ENCODE peak calls at places on chromosomes 4 and X, in seven cellular contexts. I, W, X, M, T, L and H are unnamed samples.

GRCh38 chrX:550514-550913 is 80.1 kb upstream of the SHOX start:
- DNase-seq in I (no peak), W (no peak), X (no peak), M (no peak), T (no peak), L (no peak), H (no peak)

GRCh38 chr4:43607827-43608461 is 715.4 kb downstream of the GRXCR1 start:
- DNase-seq in I (no peak), W (no peak), X (no peak), M (no peak), T (no peak), L (no peak), H (no peak)

GRCh38 chr4:140349816-140350215 is 23.6 kb upstream of the SCOC start:
- DNase-seq in I (no peak), W (no peak), X (no peak), M (no peak), T (no peak), L (no peak), H (no peak)

GRCh38 chrX:102765794-102766193 is 45.3 kb downstream of the GPRASP3 start:
- DNase-seq in I (peak), W (no peak), X (no peak), M (no peak), T (peak), L (peak), H (no peak)

GRCh38 chr4:157978680-157979361 is 194.0 kb downstream of the GASK1B start:
- DNase-seq in I (peak), W (peak), X (no peak), M (peak), T (peak), L (peak), H (no peak)

GRCh38 chr4:26173619-26174018 is 147.2 kb upstream of the RBPJ start:
- DNase-seq in I (peak), W (peak), X (no peak), M (no peak), T (peak), L (no peak), H (no peak)

GRCh38 chrX:69320116-69320515 is 154.9 kb upstream of the PJA1 start:
- DNase-seq in I (no peak), W (no peak), X (no peak), M (no peak), T (no peak), L (no peak), H (no peak)

GRCh38 chrX:51332188-51332942 is at the start of gene NUDT10:
- DNase-seq in I (peak), W (peak), X (no peak), M (peak), T (peak), L (peak), H (no peak)

GRCh38 chr4:97774347-97774989 is 368.8 kb downstream of the STPG2 start:
- DNase-seq in I (no peak), W (no peak), X (no peak), M (no peak), T (no peak), L (no peak), H (no peak)

GRCh38 chr4:3369781-3370660 is 71.7 kb upstream of the HGFAC start:
- DNase-seq in I (peak), W (peak), X (no peak), M (peak), T (peak), L (peak), H (peak)

GRCh38 chr4:174882317-174882992 is 35.7 kb upstream of the ADAM29 start:
- DNase-seq in I (no peak), W (no peak), X (no peak), M (no peak), T (no peak), L (peak), H (no peak)

GRCh38 chr4:138090145-138090917 is 151.8 kb downstream of the SLC7A11 start:
- DNase-seq in I (peak), W (peak), X (peak), M (peak), T (peak), L (peak), H (peak)

GRCh38 chrX:119516157-119516702 is 48.0 kb downstream of the SLC25A5 start:
- DNase-seq in I (peak), W (peak), X (peak), M (no peak), T (peak), L (peak), H (no peak)

GRCh38 chr4:80393246-80393969 is 57.9 kb downstream of the CFAP299 start:
- DNase-seq in I (no peak), W (no peak), X (no peak), M (no peak), T (peak), L (peak), H (no peak)

GRCh38 chrX:39613997-39614679 is 483.6 kb downstream of the BCOR start:
- DNase-seq in I (peak), W (no peak), X (peak), M (no peak), T (no peak), L (no peak), H (no peak)

GRCh38 chrX:10509397-10509796 is 111.0 kb downstream of the MID1 start:
- DNase-seq in I (no peak), W (no peak), X (no peak), M (no peak), T (no peak), L (no peak), H (no peak)

GRCh38 chr4:3472411-3473141 is 9.5 kb downstream of the DOK7 start:
- DNase-seq in I (no peak), W (no peak), X (no peak), M (no peak), T (no peak), L (no peak), H (no peak)

GRCh38 chrX:28639502-28639901 is 52.3 kb downstream of the IL1RAPL1 start:
- DNase-seq in I (no peak), W (no peak), X (no peak), M (no peak), T (peak), L (no peak), H (no peak)

GRCh38 chr4:180028682-180029081 is 2214.5 kb upstream of the TENM3 start:
- DNase-seq in I (peak), W (peak), X (no peak), M (peak), T (no peak), L (peak), H (peak)

GRCh38 chrX:19655032-19655431 is 139.7 kb upstream of the MAP3K15 start:
- DNase-seq in I (no peak), W (no peak), X (no peak), M (no peak), T (no peak), L (no peak), H (no peak)

GRCh38 chrX:134244043-134244442 is 7.1 kb downstream of the CCDC160 start:
- DNase-seq in I (no peak), W (no peak), X (no peak), M (no peak), T (no peak), L (peak), H (peak)

GRCh38 chr4:4639370-4639769 is 97.5 kb upstream of the STX18 start:
- DNase-seq in I (no peak), W (no peak), X (no peak), M (no peak), T (no peak), L (no peak), H (no peak)

GRCh38 chr4:151725087-151725486 is 35.7 kb downstream of the GATB start:
- DNase-seq in I (no peak), W (no peak), X (no peak), M (no peak), T (no peak), L (no peak), H (no peak)

GRCh38 chrX:68090266-68090665 is 343.0 kb downstream of the OPHN1 start:
- DNase-seq in I (no peak), W (no peak), X (no peak), M (no peak), T (peak), L (no peak), H (no peak)

DNA sequence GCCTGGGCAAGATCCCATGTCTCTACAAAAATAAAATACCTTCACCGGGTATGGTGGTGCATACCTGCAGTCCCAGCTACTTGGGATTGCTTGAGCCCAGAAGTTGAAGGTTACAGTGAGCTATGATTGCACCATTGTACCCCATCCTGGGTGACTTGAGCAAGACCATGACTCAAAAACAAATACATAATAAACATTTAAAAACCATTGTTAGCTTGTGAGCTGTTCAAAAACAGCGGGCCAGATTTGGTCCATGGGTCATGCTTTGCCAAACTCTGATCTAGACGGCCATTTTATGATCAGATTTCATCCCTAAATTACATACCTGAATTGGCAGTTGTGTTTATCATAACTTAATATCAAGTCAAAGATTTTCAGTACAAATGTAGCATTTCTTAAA is 76.0 kb upstream of the GPM6B start:
- DNase-seq in I (no peak), W (no peak), X (no peak), M (no peak), T (no peak), L (peak), H (no peak)
- TF ChIP-seq CTCF in I (no peak), W (no peak), X (no peak), M (no peak), T (no peak), L (no peak), H (no peak)

GRCh38 chr4:54224960-54225670 is 4.0 kb upstream of the PDGFRA start:
- DNase-seq in I (no peak), W (peak), X (no peak), M (no peak), T (peak), L (no peak), H (no peak)
- H3K4me3 ChIP-seq in I (no peak), W (peak), X (no peak), M (peak), T (peak), L (no peak), H (no peak)

GRCh38 chr4:189088783-189089182 is 851.9 kb upstream of the FRG1 start:
- DNase-seq in I (no peak), W (no peak), X (no peak), M (no peak), T (no peak), L (no peak), H (no peak)

GRCh38 chr4:189087981-189088380 is 852.7 kb upstream of the FRG1 start:
- DNase-seq in I (no peak), W (no peak), X (no peak), M (no peak), T (no peak), L (no peak), H (no peak)

GRCh38 chr4:189084671-189085070 is 856.0 kb upstream of the FRG1 start:
- DNase-seq in I (no peak), W (no peak), X (no peak), M (no peak), T (no peak), L (no peak), H (no peak)

GRCh38 chr4:189092596-189092995 is 848.1 kb upstream of the FRG1 start:
- DNase-seq in I (no peak), W (no peak), X (no peak), M (no peak), T (no peak), L (no peak), H (no peak)

GRCh38 chr4:189090174-189090814 is 850.4 kb upstream of the FRG1 start:
- DNase-seq in I (peak), W (peak), X (no peak), M (no peak), T (no peak), L (peak), H (no peak)
- TF ChIP-seq CTCF in I (peak), W (no peak), X (no peak), M (peak), T (no peak), L (peak), H (peak)

GRCh38 chrX:107773906-107774435 is 1.6 kb downstream of the TSC22D3 start:
- DNase-seq in I (no peak), W (no peak), X (no peak), M (no peak), T (no peak), L (peak), H (no peak)

GRCh38 chrX:107776649-107777535 is 641 bp upstream of the NCBP2L start:
- DNase-seq in I (peak), W (peak), X (peak), M (peak), T (peak), L (peak), H (peak)

GRCh38 chrX:107775000-107775733 is 420 bp downstream of the TSC22D3 start:
- DNase-seq in I (peak), W (no peak), X (no peak), M (no peak), T (peak), L (no peak), H (no peak)

GRCh38 chrX:107777536-107777832 is at the start of gene NCBP2L:
- DNase-seq in I (no peak), W (no peak), X (no peak), M (no peak), T (no peak), L (no peak), H (no peak)

DNA sequence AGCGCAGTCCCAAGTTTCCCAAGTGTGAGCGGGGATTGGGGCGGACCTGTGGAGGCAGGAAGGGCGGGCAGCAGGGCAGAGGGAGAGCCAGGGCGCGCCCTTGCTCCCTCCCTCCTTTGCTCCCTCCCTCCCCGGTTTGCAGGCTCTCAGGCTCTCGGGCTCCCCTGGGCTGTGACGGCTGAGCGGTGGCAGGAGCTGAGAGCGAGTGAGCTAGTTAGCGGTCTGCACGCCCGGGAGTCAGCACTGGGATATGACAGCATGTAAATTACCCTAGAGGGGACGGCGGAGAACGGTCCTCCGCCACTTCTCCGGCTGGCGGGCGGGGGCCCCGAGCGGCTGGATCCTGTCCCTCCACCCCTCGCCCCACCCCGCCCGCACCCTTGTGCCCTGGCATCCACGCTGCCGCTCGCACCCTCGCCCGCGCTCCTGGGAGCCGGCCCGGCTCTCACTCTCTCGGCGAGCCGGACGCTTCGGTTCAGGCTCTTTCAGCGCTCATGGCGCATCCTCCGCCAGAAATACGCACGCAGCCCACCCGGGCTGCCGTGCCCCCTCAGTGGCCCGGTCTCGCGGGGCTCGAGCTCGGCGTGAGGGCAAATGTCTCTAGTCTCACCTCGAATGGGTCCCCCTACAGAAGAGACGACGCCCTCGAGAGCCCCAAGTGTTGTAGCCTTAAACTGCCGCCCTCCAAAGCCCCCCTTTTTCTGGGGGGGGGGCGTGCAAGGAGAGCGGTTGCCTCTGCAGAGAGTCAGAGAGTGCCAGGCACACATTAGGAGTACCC is at the start of gene TSC22D3:
- DNase-seq in I (peak), W (peak), X (no peak), M (peak), T (peak), L (peak), H (peak)
- H3K4me3 ChIP-seq in I (peak), W (peak), X (peak), M (peak), T (peak), L (peak), H (peak)

DNA sequence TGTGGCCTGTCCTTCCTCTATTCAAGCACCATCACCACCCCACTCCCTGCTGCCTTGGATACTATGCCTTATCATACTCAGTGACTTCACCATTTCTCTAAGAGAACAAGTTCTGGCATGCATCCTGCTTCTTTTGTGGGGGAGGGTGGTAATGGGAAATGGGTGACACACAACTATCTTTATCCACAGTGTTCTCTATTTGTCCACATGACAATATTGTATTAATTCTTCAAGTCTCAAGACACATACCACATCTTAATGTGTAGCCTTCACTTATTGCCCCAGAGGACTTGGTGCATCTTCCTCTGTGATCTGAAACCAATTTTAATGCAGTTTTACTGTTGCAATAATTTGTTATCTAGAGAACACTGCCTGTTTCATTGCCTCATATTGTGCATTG is 29.3 kb upstream of the UGT2B7 start:
- DNase-seq in I (no peak), W (no peak), X (no peak), M (no peak), T (peak), L (peak), H (no peak)
- TF ChIP-seq CTCF in I (no peak), W (no peak), X (no peak), M (no peak), T (no peak), L (no peak), H (no peak)

GRCh38 chr4:169407217-169407845 is 136.6 kb upstream of the SH3RF1 start:
- DNase-seq in I (no peak), W (peak), X (no peak), M (no peak), T (peak), L (no peak), H (no peak)

GRCh38 chr4:169399976-169400767 is 129.4 kb upstream of the SH3RF1 start:
- DNase-seq in I (no peak), W (no peak), X (peak), M (no peak), T (no peak), L (peak), H (no peak)

GRCh38 chr4:169400832-169401231 is 130.1 kb upstream of the SH3RF1 start:
- DNase-seq in I (no peak), W (no peak), X (no peak), M (no peak), T (no peak), L (no peak), H (no peak)

GRCh38 chr4:169404959-169405358 is 134.2 kb upstream of the SH3RF1 start:
- DNase-seq in I (no peak), W (no peak), X (no peak), M (no peak), T (peak), L (peak), H (peak)
- H3K4me3 ChIP-seq in I (no peak), W (no peak), X (no peak), M (no peak), T (no peak), L (no peak), H (no peak)

DNA sequence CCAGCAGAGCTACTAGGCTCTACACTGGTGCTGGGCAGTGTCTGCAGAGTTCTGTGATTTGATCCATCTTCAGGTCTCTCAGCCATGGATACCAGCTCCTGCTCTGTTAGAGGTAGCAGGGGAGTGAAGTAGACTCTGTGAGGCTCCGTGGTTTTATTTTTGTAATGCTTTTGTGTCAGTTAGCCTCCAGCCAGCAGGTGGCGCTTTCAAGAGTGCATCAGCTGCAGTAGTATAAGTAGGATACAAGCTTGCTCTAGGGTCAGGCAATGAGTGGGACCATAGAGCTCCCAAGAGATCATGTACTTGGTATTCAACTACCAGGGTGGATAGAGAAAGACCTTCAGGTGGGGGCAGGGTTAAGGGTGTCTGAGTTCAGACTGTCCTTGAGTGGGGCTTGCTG is 362.5 kb upstream of the TRAM1L1 start:
- DNase-seq in I (no peak), W (no peak), X (no peak), M (no peak), T (no peak), L (peak), H (no peak)
- TF ChIP-seq CTCF in I (no peak), W (no peak), X (peak), M (no peak), T (no peak), L (peak), H (peak)

GRCh38 chr4:38125816-38126215 is 165.6 kb downstream of the PTTG2 start:
- DNase-seq in I (no peak), W (no peak), X (no peak), M (no peak), T (no peak), L (peak), H (no peak)
- H3K4me3 ChIP-seq in I (no peak), W (no peak), X (no peak), M (no peak), T (no peak), L (no peak), H (no peak)

DNA sequence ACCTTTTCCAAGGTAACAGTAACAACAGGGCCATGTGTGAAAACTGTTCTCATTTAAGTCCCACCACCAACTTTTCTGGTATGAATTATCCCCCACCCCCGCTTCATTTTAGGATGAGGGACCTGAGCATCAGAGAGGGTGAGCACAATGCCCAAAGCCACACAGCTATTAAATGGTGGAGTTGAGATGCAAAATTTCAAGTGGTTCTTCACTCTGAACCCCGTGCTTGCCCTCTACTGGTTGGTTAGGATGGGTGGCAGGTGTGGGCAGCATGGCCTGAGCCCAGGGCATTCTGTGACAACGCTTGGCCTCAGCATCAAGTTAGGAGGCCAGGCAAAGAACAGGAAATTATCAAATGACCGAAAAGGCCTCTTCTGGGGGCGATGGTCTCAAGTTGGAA is 33.5 kb downstream of the MED28 start:
- DNase-seq in I (no peak), W (no peak), X (no peak), M (no peak), T (no peak), L (no peak), H (no peak)
- TF ChIP-seq CTCF in I (no peak), W (no peak), X (peak), M (no peak), T (no peak), L (no peak), H (no peak)

GRCh38 chr4:102560115-102560514 is 59.0 kb downstream of the NFKB1 start:
- DNase-seq in I (no peak), W (no peak), X (no peak), M (no peak), T (no peak), L (no peak), H (no peak)
- H3K4me3 ChIP-seq in I (no peak), W (no peak), X (no peak), M (peak), T (peak), L (no peak), H (no peak)